ENCODE peak calls at places on chromosomes 1 and 21, in five cellular contexts. I is renal cortical epithelial cell; X is activated naive CD4-positive, alpha-beta T cell treated with anti-CD3 and anti-CD28 coated beads, Interleukin-2, amount 50 U/mL, for 72 hours; K is A549; Q is cerebellum. T is an unnamed sample.

GRCh38 chr1:60345049-60345448 is 271.5 kb upstream of the C1orf87 start:
- DNase-seq in K (no peak), Q (no peak), I (no peak), X (no peak), T (no peak)

GRCh38 chr1:52767881-52768280 is 41.6 kb downstream of the ZYG11B start:
- DNase-seq in K (no peak), X (no peak), Q (no peak), I (no peak), T (no peak)

GRCh38 chr1:14304381-14304865 is 294.1 kb upstream of the KAZN start:
- DNase-seq in Q (no peak), X (no peak), I (peak), K (no peak), T (no peak)

GRCh38 chr1:42765832-42766722 is 751 bp downstream of the P3H1 start:
- DNase-seq in K (peak), X (no peak), Q (peak), I (peak), T (peak)

GRCh38 chr21:26946744-26947446 is 20.0 kb downstream of the ADAMTS5 start:
- DNase-seq in K (no peak), X (no peak), I (no peak), Q (no peak), T (no peak)

GRCh38 chr1:25082995-25083394 is 149.3 kb downstream of the SYF2 start:
- DNase-seq in Q (no peak), K (no peak), I (no peak), X (no peak), T (no peak)

GRCh38 chr1:219790834-219791615 is 137.3 kb downstream of the SLC30A10 start:
- DNase-seq in I (peak), K (no peak), Q (no peak), X (no peak), T (no peak)

GRCh38 chr1:47578026-47578861 is 140.4 kb downstream of the FOXD2 start:
- DNase-seq in Q (no peak), X (no peak), K (no peak), I (no peak), T (no peak)

GRCh38 chr1:228276901-228277490 is 69.2 kb downstream of the OBSCN start:
- DNase-seq in Q (no peak), X (peak), K (no peak), I (no peak), T (peak)

GRCh38 chr1:21302747-21303715 is 12.8 kb upstream of the ECE1 start:
- DNase-seq in K (no peak), I (peak), Q (no peak), X (no peak), T (no peak)

GRCh38 chr21:16741228-16741665 is 771.6 kb upstream of the CXADR start:
- DNase-seq in K (no peak), X (no peak), Q (peak), I (no peak), T (no peak)

GRCh38 chr1:92886886-92887419 is 55.1 kb downstream of the RPL5 start:
- DNase-seq in Q (no peak), X (no peak), K (no peak), I (no peak), T (no peak)

GRCh38 chr21:42466700-42467612 is 29.1 kb downstream of the RSPH1 start:
- DNase-seq in X (peak), I (no peak), Q (no peak), K (no peak), T (no peak)

GRCh38 chr1:211901945-211902344 is 71.4 kb upstream of the LPGAT1 start:
- DNase-seq in Q (no peak), K (no peak), I (no peak), X (no peak), T (no peak)

GRCh38 chr21:43921979-43922945 is 57.2 kb downstream of the AGPAT3 start:
- DNase-seq in I (no peak), K (no peak), X (no peak), Q (no peak), T (no peak)

GRCh38 chr1:62530516-62531154 is 66.7 kb upstream of the ANGPTL3 start:
- DNase-seq in I (peak), X (no peak), Q (peak), K (peak), T (no peak)

GRCh38 chr1:8629241-8630091 is 188.0 kb downstream of the RERE start:
- DNase-seq in I (no peak), Q (peak), X (no peak), K (no peak), T (no peak)

GRCh38 chr1:178091986-178092745 is 1.7 kb upstream of the RASAL2 start:
- DNase-seq in X (no peak), Q (no peak), I (no peak), K (no peak), T (no peak)

GRCh38 chr1:91609571-91609970 is 108.9 kb downstream of the CDC7 start:
- DNase-seq in K (peak), Q (no peak), I (peak), X (no peak), T (no peak)

GRCh38 chr21:46038871-46039397 is 57.4 kb downstream of the COL6A1 start:
- DNase-seq in Q (no peak), I (peak), X (no peak), K (no peak), T (peak)

T was measured in activated T-helper 2 cell treated with anti-CD3 and anti-CD28 coated beads, Interferon-gamma antibody, Interleukin-2, Interleukin-4, amounts not matched to agents 10 μg/mL and 5 μg/mL and 100 μg/mL, durations not matched to agents 14 hours and 24 hours and 36 hours.